ENCODE peak calls at places on chromosomes 11 and 22, in six cellular contexts. One of them, this sample, is unnamed. For H3K27me3, the result is how much of the 10 kb centered on the place peaks cover.

GRCh38 chr11:110471315-110471714 is 41.6 kb downstream of the FDX1 start:
- DNase-seq in heart right ventricle: no peak
- DNase-seq in CD4-positive, CD25-positive, alpha-beta regulatory T cell: no peak
- DNase-seq in cardiac muscle cell: peak
- DNase-seq in CD8-positive, alpha-beta memory T cell: no peak
- DNase-seq in mesenchymal stem cell: peak
- DNase-seq in this sample: no peak

GRCh38 chr11:426851-427250 is 12.1 kb upstream of the SIGIRR start:
- DNase-seq in cardiac muscle cell: no peak
- DNase-seq in CD8-positive, alpha-beta memory T cell: no peak
- DNase-seq in CD4-positive, CD25-positive, alpha-beta regulatory T cell: no peak
- DNase-seq in heart right ventricle: no peak
- DNase-seq in mesenchymal stem cell: no peak
- DNase-seq in this sample: no peak

GRCh38 chr11:44955019-44955738 is 4.5 kb upstream of the TP53I11 start:
- DNase-seq in heart right ventricle: peak
- DNase-seq in CD4-positive, CD25-positive, alpha-beta regulatory T cell: no peak
- DNase-seq in mesenchymal stem cell: peak
- DNase-seq in cardiac muscle cell: peak
- DNase-seq in CD8-positive, alpha-beta memory T cell: no peak
- DNase-seq in this sample: no peak

GRCh38 chr22:17675584-17675983 is 37.0 kb downstream of the BCL2L13 start:
- DNase-seq in heart right ventricle: no peak
- DNase-seq in CD8-positive, alpha-beta memory T cell: no peak
- DNase-seq in CD4-positive, CD25-positive, alpha-beta regulatory T cell: no peak
- DNase-seq in mesenchymal stem cell: no peak
- DNase-seq in cardiac muscle cell: no peak
- DNase-seq in this sample: no peak

GRCh38 chr11:32071811-32072210 is 19.1 kb upstream of the RCN1 start:
- DNase-seq in heart right ventricle: no peak
- DNase-seq in CD4-positive, CD25-positive, alpha-beta regulatory T cell: no peak
- DNase-seq in CD8-positive, alpha-beta memory T cell: no peak
- DNase-seq in mesenchymal stem cell: peak
- DNase-seq in cardiac muscle cell: peak
- DNase-seq in this sample: no peak

GRCh38 chr11:92627615-92628201 is 341.7 kb upstream of the MTNR1B start:
- DNase-seq in mesenchymal stem cell: no peak
- DNase-seq in heart right ventricle: no peak
- DNase-seq in cardiac muscle cell: no peak
- DNase-seq in CD4-positive, CD25-positive, alpha-beta regulatory T cell: no peak
- DNase-seq in CD8-positive, alpha-beta memory T cell: no peak
- DNase-seq in this sample: no peak

GRCh38 chr11:66289548-66290331 is 797 bp upstream of the YIF1A start:
- DNase-seq in cardiac muscle cell: no peak
- DNase-seq in mesenchymal stem cell: no peak
- DNase-seq in heart right ventricle: peak
- DNase-seq in CD8-positive, alpha-beta memory T cell: no peak
- DNase-seq in CD4-positive, CD25-positive, alpha-beta regulatory T cell: no peak
- DNase-seq in this sample: no peak

GRCh38 chr11:8233691-8234424 is 29.8 kb downstream of the LMO1 start:
- DNase-seq in heart right ventricle: peak
- DNase-seq in cardiac muscle cell: peak
- DNase-seq in mesenchymal stem cell: peak
- DNase-seq in CD8-positive, alpha-beta memory T cell: no peak
- DNase-seq in CD4-positive, CD25-positive, alpha-beta regulatory T cell: no peak
- DNase-seq in this sample: no peak

GRCh38 chr22:24951942-24952836 is at the start of gene KIAA1671:
- DNase-seq in CD4-positive, CD25-positive, alpha-beta regulatory T cell: peak
- DNase-seq in mesenchymal stem cell: peak
- DNase-seq in cardiac muscle cell: peak
- DNase-seq in CD8-positive, alpha-beta memory T cell: peak
- DNase-seq in heart right ventricle: peak
- DNase-seq in this sample: peak

GRCh38 chr11:22416462-22416861 is 78.3 kb downstream of the SLC17A6 start:
- DNase-seq in mesenchymal stem cell: no peak
- DNase-seq in heart right ventricle: no peak
- DNase-seq in CD8-positive, alpha-beta memory T cell: no peak
- DNase-seq in cardiac muscle cell: no peak
- DNase-seq in CD4-positive, CD25-positive, alpha-beta regulatory T cell: no peak
- DNase-seq in this sample: no peak

GRCh38 chr11:11580831-11581492 is 40.8 kb downstream of the GALNT18 start:
- DNase-seq in CD4-positive, CD25-positive, alpha-beta regulatory T cell: no peak
- DNase-seq in heart right ventricle: no peak
- DNase-seq in CD8-positive, alpha-beta memory T cell: no peak
- DNase-seq in cardiac muscle cell: no peak
- DNase-seq in mesenchymal stem cell: peak
- DNase-seq in this sample: no peak

GRCh38 chr22:24973867-24974266 is 21.4 kb downstream of the KIAA1671 start:
- DNase-seq in cardiac muscle cell: no peak
- DNase-seq in CD4-positive, CD25-positive, alpha-beta regulatory T cell: no peak
- DNase-seq in heart right ventricle: no peak
- DNase-seq in mesenchymal stem cell: no peak
- DNase-seq in CD8-positive, alpha-beta memory T cell: no peak
- DNase-seq in this sample: no peak

GRCh38 chr11:63212742-63213141 is 30.7 kb downstream of the SLC22A25 start:
- DNase-seq in mesenchymal stem cell: peak
- DNase-seq in CD4-positive, CD25-positive, alpha-beta regulatory T cell: no peak
- DNase-seq in heart right ventricle: no peak
- DNase-seq in cardiac muscle cell: peak
- DNase-seq in CD8-positive, alpha-beta memory T cell: no peak
- DNase-seq in this sample: no peak

GRCh38 chr11:86591631-86592030 is 80.8 kb downstream of the ME3 start:
- DNase-seq in mesenchymal stem cell: peak
- DNase-seq in heart right ventricle: no peak
- DNase-seq in cardiac muscle cell: no peak
- DNase-seq in CD8-positive, alpha-beta memory T cell: no peak
- DNase-seq in CD4-positive, CD25-positive, alpha-beta regulatory T cell: no peak
- DNase-seq in this sample: no peak

GRCh38 chr11:45368697-45369096 is 82.6 kb upstream of the SYT13 start:
- DNase-seq in cardiac muscle cell: no peak
- DNase-seq in CD8-positive, alpha-beta memory T cell: no peak
- DNase-seq in CD4-positive, CD25-positive, alpha-beta regulatory T cell: no peak
- DNase-seq in heart right ventricle: no peak
- DNase-seq in mesenchymal stem cell: no peak
- DNase-seq in this sample: no peak

GRCh38 chr11:100629671-100630070 is 57.4 kb upstream of the ARHGAP42 start:
- DNase-seq in CD8-positive, alpha-beta memory T cell: no peak
- DNase-seq in CD4-positive, CD25-positive, alpha-beta regulatory T cell: no peak
- DNase-seq in heart right ventricle: no peak
- DNase-seq in mesenchymal stem cell: peak
- DNase-seq in cardiac muscle cell: no peak
- DNase-seq in this sample: no peak

GRCh38 chr11:61028135-61028729 is 56.8 kb downstream of the CD6 start:
- DNase-seq in CD8-positive, alpha-beta memory T cell: peak
- DNase-seq in cardiac muscle cell: no peak
- DNase-seq in CD4-positive, CD25-positive, alpha-beta regulatory T cell: no peak
- DNase-seq in mesenchymal stem cell: no peak
- DNase-seq in heart right ventricle: no peak
- DNase-seq in this sample: no peak

GRCh38 chr22:44449683-44450425 is 48.2 kb downstream of the RTL6 start:
- DNase-seq in CD4-positive, CD25-positive, alpha-beta regulatory T cell: no peak
- DNase-seq in heart right ventricle: no peak
- DNase-seq in cardiac muscle cell: no peak
- DNase-seq in CD8-positive, alpha-beta memory T cell: no peak
- DNase-seq in mesenchymal stem cell: no peak
- DNase-seq in this sample: no peak

GRCh38 chr11:26276798-26277424 is 55.0 kb upstream of the ANO3 start:
- DNase-seq in cardiac muscle cell: peak
- DNase-seq in CD4-positive, CD25-positive, alpha-beta regulatory T cell: peak
- DNase-seq in heart right ventricle: peak
- DNase-seq in CD8-positive, alpha-beta memory T cell: no peak
- DNase-seq in mesenchymal stem cell: peak
- DNase-seq in this sample: no peak

GRCh38 chr11:132718711-132719641 is 813.3 kb downstream of the OPCML start:
- DNase-seq in cardiac muscle cell: peak
- DNase-seq in CD4-positive, CD25-positive, alpha-beta regulatory T cell: peak
- DNase-seq in CD8-positive, alpha-beta memory T cell: peak
- DNase-seq in mesenchymal stem cell: peak
- DNase-seq in heart right ventricle: no peak
- DNase-seq in this sample: peak

GRCh38 chr11:45907911-45908370 is 870 bp upstream of the FREY1 start:
- DNase-seq in CD8-positive, alpha-beta memory T cell: no peak
- DNase-seq in cardiac muscle cell: no peak
- DNase-seq in CD4-positive, CD25-positive, alpha-beta regulatory T cell: no peak
- DNase-seq in mesenchymal stem cell: no peak
- DNase-seq in heart right ventricle: no peak
- DNase-seq in this sample: no peak

DNA sequence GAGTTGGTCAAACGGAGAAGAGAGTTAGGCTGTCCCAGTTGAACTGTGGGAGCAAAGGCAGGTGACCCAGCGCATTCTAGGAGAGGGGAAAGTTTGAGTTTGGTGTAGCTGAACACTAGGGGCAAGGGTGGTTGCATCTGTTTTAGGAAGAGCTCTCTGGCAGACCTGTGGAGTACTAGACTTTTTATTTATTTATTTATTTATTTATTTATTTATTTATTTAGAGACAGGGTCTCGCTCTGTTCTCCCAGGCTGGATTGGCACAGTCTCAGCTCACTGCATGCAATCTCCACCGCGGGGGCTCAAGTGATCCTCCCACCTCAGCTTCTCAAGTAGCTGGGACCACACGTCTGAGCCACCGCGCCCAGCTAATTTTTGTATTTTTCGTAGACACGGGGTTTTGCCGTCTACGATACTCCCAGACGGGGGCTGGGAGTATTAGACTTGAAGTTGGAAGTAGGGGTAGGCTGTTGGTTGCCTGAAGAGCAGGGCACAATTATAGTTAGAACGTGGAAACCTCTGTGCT is 947 bp upstream of the ACER3 start:
- DNase-seq in CD8-positive, alpha-beta memory T cell: no peak
- DNase-seq in CD4-positive, CD25-positive, alpha-beta regulatory T cell: no peak
- DNase-seq in cardiac muscle cell: no peak
- DNase-seq in mesenchymal stem cell: no peak
- DNase-seq in heart right ventricle: no peak
- DNase-seq in this sample: no peak
- H3K4me3 ChIP-seq in CD8-positive, alpha-beta memory T cell: no peak
- H3K4me3 ChIP-seq in CD4-positive, CD25-positive, alpha-beta regulatory T cell: no peak
- H3K4me3 ChIP-seq in cardiac muscle cell: no peak
- H3K4me3 ChIP-seq in mesenchymal stem cell: no peak
- H3K4me3 ChIP-seq in heart right ventricle: no peak
- H3K4me3 ChIP-seq in this sample: no peak

GRCh38 chr11:131533164-131533563 is 162.7 kb downstream of the NTM start:
- DNase-seq in CD8-positive, alpha-beta memory T cell: no peak
- DNase-seq in mesenchymal stem cell: no peak
- DNase-seq in cardiac muscle cell: no peak
- DNase-seq in CD4-positive, CD25-positive, alpha-beta regulatory T cell: no peak
- DNase-seq in heart right ventricle: no peak
- DNase-seq in this sample: no peak

GRCh38 chr11:131534611-131535010 is 164.2 kb downstream of the NTM start:
- DNase-seq in CD4-positive, CD25-positive, alpha-beta regulatory T cell: no peak
- DNase-seq in CD8-positive, alpha-beta memory T cell: no peak
- DNase-seq in mesenchymal stem cell: no peak
- DNase-seq in cardiac muscle cell: no peak
- DNase-seq in heart right ventricle: no peak
- DNase-seq in this sample: no peak

GRCh38 chr11:131536159-131536558 is 165.7 kb downstream of the NTM start:
- DNase-seq in cardiac muscle cell: no peak
- DNase-seq in CD4-positive, CD25-positive, alpha-beta regulatory T cell: no peak
- DNase-seq in mesenchymal stem cell: no peak
- DNase-seq in heart right ventricle: no peak
- DNase-seq in CD8-positive, alpha-beta memory T cell: no peak
- DNase-seq in this sample: no peak

GRCh38 chr11:131534031-131534430 is 163.6 kb downstream of the NTM start:
- DNase-seq in cardiac muscle cell: no peak
- DNase-seq in CD8-positive, alpha-beta memory T cell: no peak
- DNase-seq in mesenchymal stem cell: no peak
- DNase-seq in CD4-positive, CD25-positive, alpha-beta regulatory T cell: no peak
- DNase-seq in heart right ventricle: no peak
- DNase-seq in this sample: no peak

DNA sequence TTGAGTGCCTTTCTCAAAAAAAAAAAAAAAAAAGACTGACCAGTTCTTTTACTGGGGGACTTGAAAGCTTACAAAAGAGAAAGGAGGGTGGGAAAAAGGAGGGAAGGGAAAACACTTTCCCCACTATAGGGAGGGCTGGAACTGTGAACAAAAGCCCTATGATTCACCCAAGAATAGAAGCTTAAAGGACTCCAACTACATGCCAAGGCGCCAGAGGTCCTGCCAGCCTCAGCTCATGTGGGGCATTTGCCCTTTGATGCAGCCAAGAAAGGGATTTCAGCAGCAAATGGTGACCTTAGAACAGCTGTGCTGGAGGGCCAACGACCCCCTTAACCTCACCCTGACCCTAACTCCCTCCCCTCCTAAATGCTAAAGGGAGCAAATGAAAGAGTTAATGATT is 160.0 kb downstream of the NTM start:
- DNase-seq in CD8-positive, alpha-beta memory T cell: no peak
- DNase-seq in cardiac muscle cell: no peak
- DNase-seq in mesenchymal stem cell: no peak
- DNase-seq in CD4-positive, CD25-positive, alpha-beta regulatory T cell: no peak
- DNase-seq in heart right ventricle: no peak
- DNase-seq in this sample: no peak
- H3K27me3 ChIP-seq in CD8-positive, alpha-beta memory T cell: under half
- H3K27me3 ChIP-seq in cardiac muscle cell: under half
- H3K27me3 ChIP-seq in mesenchymal stem cell: under half
- H3K27me3 ChIP-seq in CD4-positive, CD25-positive, alpha-beta regulatory T cell: under half
- H3K27me3 ChIP-seq in heart right ventricle: half or more
- H3K27me3 ChIP-seq in this sample: under half

GRCh38 chr11:128587415-128587814 is at the start of gene ETS1:
- DNase-seq in heart right ventricle: no peak
- DNase-seq in CD8-positive, alpha-beta memory T cell: no peak
- DNase-seq in cardiac muscle cell: no peak
- DNase-seq in mesenchymal stem cell: peak
- DNase-seq in CD4-positive, CD25-positive, alpha-beta regulatory T cell: no peak
- DNase-seq in this sample: no peak
- H3K4me3 ChIP-seq in heart right ventricle: peak
- H3K4me3 ChIP-seq in CD8-positive, alpha-beta memory T cell: no peak
- H3K4me3 ChIP-seq in cardiac muscle cell: no peak
- H3K4me3 ChIP-seq in mesenchymal stem cell: peak
- H3K4me3 ChIP-seq in CD4-positive, CD25-positive, alpha-beta regulatory T cell: no peak
- H3K4me3 ChIP-seq in this sample: no peak

GRCh38 chr22:19911540-19912235 is 29.9 kb upstream of the COMT start:
- DNase-seq in CD4-positive, CD25-positive, alpha-beta regulatory T cell: no peak
- DNase-seq in cardiac muscle cell: no peak
- DNase-seq in mesenchymal stem cell: no peak
- DNase-seq in CD8-positive, alpha-beta memory T cell: no peak
- DNase-seq in heart right ventricle: no peak
- DNase-seq in this sample: no peak

GRCh38 chr22:19913337-19913936 is 28.1 kb upstream of the COMT start:
- DNase-seq in mesenchymal stem cell: no peak
- DNase-seq in heart right ventricle: no peak
- DNase-seq in cardiac muscle cell: no peak
- DNase-seq in CD4-positive, CD25-positive, alpha-beta regulatory T cell: no peak
- DNase-seq in CD8-positive, alpha-beta memory T cell: no peak
- DNase-seq in this sample: no peak

GRCh38 chr22:19912236-19912999 is 29.2 kb upstream of the COMT start:
- DNase-seq in mesenchymal stem cell: no peak
- DNase-seq in CD8-positive, alpha-beta memory T cell: no peak
- DNase-seq in cardiac muscle cell: no peak
- DNase-seq in CD4-positive, CD25-positive, alpha-beta regulatory T cell: no peak
- DNase-seq in heart right ventricle: no peak
- DNase-seq in this sample: no peak

GRCh38 chr22:19909350-19910179 is 32.0 kb upstream of the COMT start:
- DNase-seq in CD4-positive, CD25-positive, alpha-beta regulatory T cell: peak
- DNase-seq in CD8-positive, alpha-beta memory T cell: peak
- DNase-seq in cardiac muscle cell: peak
- DNase-seq in mesenchymal stem cell: peak
- DNase-seq in heart right ventricle: peak
- DNase-seq in this sample: peak

GRCh38 chr22:19910180-19910744 is 31.3 kb upstream of the COMT start:
- DNase-seq in heart right ventricle: no peak
- DNase-seq in CD8-positive, alpha-beta memory T cell: no peak
- DNase-seq in mesenchymal stem cell: no peak
- DNase-seq in cardiac muscle cell: no peak
- DNase-seq in CD4-positive, CD25-positive, alpha-beta regulatory T cell: no peak
- DNase-seq in this sample: no peak
- H3K27me3 ChIP-seq in heart right ventricle: under half
- H3K27me3 ChIP-seq in CD8-positive, alpha-beta memory T cell: under half
- H3K27me3 ChIP-seq in mesenchymal stem cell: under half
- H3K27me3 ChIP-seq in cardiac muscle cell: under half
- H3K27me3 ChIP-seq in CD4-positive, CD25-positive, alpha-beta regulatory T cell: under half
- H3K27me3 ChIP-seq in this sample: under half

GRCh38 chr11:43582024-43582836 is 98.3 kb upstream of the HSD17B12 start:
- DNase-seq in CD4-positive, CD25-positive, alpha-beta regulatory T cell: no peak
- DNase-seq in CD8-positive, alpha-beta memory T cell: no peak
- DNase-seq in cardiac muscle cell: no peak
- DNase-seq in heart right ventricle: no peak
- DNase-seq in mesenchymal stem cell: no peak
- DNase-seq in this sample: no peak
- H3K4me3 ChIP-seq in CD4-positive, CD25-positive, alpha-beta regulatory T cell: no peak
- H3K4me3 ChIP-seq in CD8-positive, alpha-beta memory T cell: no peak
- H3K4me3 ChIP-seq in cardiac muscle cell: peak
- H3K4me3 ChIP-seq in heart right ventricle: peak
- H3K4me3 ChIP-seq in mesenchymal stem cell: no peak
- H3K4me3 ChIP-seq in this sample: no peak